ENCODE peak calls at places on chromosomes 12 and 14, in seven cellular contexts. One of them, this sample, is unnamed.
A peak's percentile ranks its signal among the peaks of the same experiment; 100 is the strongest.

GRCh38 chr14:90883782-90884181 is 67.6 kb upstream of the TTC7B start:
- DNase-seq in HCT116: no peak
- DNase-seq in BE2C: no peak
- DNase-seq in PC-3: no peak
- DNase-seq in kidney epithelial cell: no peak
- DNase-seq in naive thymus-derived CD4-positive, alpha-beta T cell: no peak
- DNase-seq in adrenal gland: no peak
- DNase-seq in this sample: peak; percentile 87

GRCh38 chr12:116924558-116925453 is 14.1 kb downstream of the FBXW8 start:
- DNase-seq in PC-3: peak; percentile 97
- DNase-seq in adrenal gland: no peak
- DNase-seq in BE2C: no peak
- DNase-seq in kidney epithelial cell: peak; percentile 70
- DNase-seq in HCT116: peak; percentile 44
- DNase-seq in naive thymus-derived CD4-positive, alpha-beta T cell: peak; percentile 84
- DNase-seq in this sample: peak; percentile 87

GRCh38 chr14:93481758-93482157 is 51.0 kb downstream of the UNC79 start:
- DNase-seq in adrenal gland: no peak
- DNase-seq in HCT116: no peak
- DNase-seq in BE2C: no peak
- DNase-seq in PC-3: no peak
- DNase-seq in kidney epithelial cell: no peak
- DNase-seq in naive thymus-derived CD4-positive, alpha-beta T cell: no peak
- DNase-seq in this sample: no peak

GRCh38 chr12:84397846-84398245 is 514.8 kb downstream of the SLC6A15 start:
- DNase-seq in kidney epithelial cell: no peak
- DNase-seq in HCT116: no peak
- DNase-seq in PC-3: no peak
- DNase-seq in BE2C: no peak
- DNase-seq in adrenal gland: no peak
- DNase-seq in naive thymus-derived CD4-positive, alpha-beta T cell: no peak
- DNase-seq in this sample: no peak

GRCh38 chr14:101733211-101733610 is 28.3 kb upstream of the PPP2R5C start:
- DNase-seq in HCT116: peak; percentile 21
- DNase-seq in kidney epithelial cell: no peak
- DNase-seq in naive thymus-derived CD4-positive, alpha-beta T cell: no peak
- DNase-seq in adrenal gland: no peak
- DNase-seq in PC-3: peak; percentile 77
- DNase-seq in BE2C: peak; percentile 56
- DNase-seq in this sample: peak; percentile 69

GRCh38 chr12:78392918-78393317 is 471.7 kb upstream of the SYT1 start:
- DNase-seq in BE2C: peak; percentile 27
- DNase-seq in kidney epithelial cell: no peak
- DNase-seq in PC-3: peak; percentile 56
- DNase-seq in adrenal gland: no peak
- DNase-seq in HCT116: no peak
- DNase-seq in naive thymus-derived CD4-positive, alpha-beta T cell: no peak
- DNase-seq in this sample: no peak

GRCh38 chr12:96361074-96361473 is 39.2 kb downstream of the CDK17 start:
- DNase-seq in HCT116: no peak
- DNase-seq in adrenal gland: no peak
- DNase-seq in naive thymus-derived CD4-positive, alpha-beta T cell: no peak
- DNase-seq in PC-3: no peak
- DNase-seq in BE2C: no peak
- DNase-seq in kidney epithelial cell: no peak
- DNase-seq in this sample: no peak

GRCh38 chr12:5718073-5718472 is 227.0 kb downstream of the ANO2 start:
- DNase-seq in PC-3: no peak
- DNase-seq in naive thymus-derived CD4-positive, alpha-beta T cell: no peak
- DNase-seq in BE2C: no peak
- DNase-seq in adrenal gland: no peak
- DNase-seq in HCT116: no peak
- DNase-seq in kidney epithelial cell: no peak
- DNase-seq in this sample: no peak

GRCh38 chr14:100436745-100437406 is 113.7 kb downstream of the SLC25A47 start:
- DNase-seq in naive thymus-derived CD4-positive, alpha-beta T cell: no peak
- DNase-seq in kidney epithelial cell: no peak
- DNase-seq in adrenal gland: no peak
- DNase-seq in HCT116: no peak
- DNase-seq in BE2C: no peak
- DNase-seq in PC-3: no peak
- DNase-seq in this sample: no peak

GRCh38 chr12:63151898-63152700 is 1.1 kb upstream of the AVPR1A start:
- DNase-seq in HCT116: peak; percentile 43
- DNase-seq in BE2C: peak; percentile 24
- DNase-seq in PC-3: peak; percentile 57
- DNase-seq in adrenal gland: peak; percentile 82
- DNase-seq in naive thymus-derived CD4-positive, alpha-beta T cell: no peak
- DNase-seq in kidney epithelial cell: peak; percentile 18
- DNase-seq in this sample: peak; percentile 44

GRCh38 chr12:57488397-57489156 is 709 bp downstream of the MARS1 start:
- DNase-seq in naive thymus-derived CD4-positive, alpha-beta T cell: no peak
- DNase-seq in kidney epithelial cell: no peak
- DNase-seq in BE2C: no peak
- DNase-seq in PC-3: no peak
- DNase-seq in HCT116: no peak
- DNase-seq in adrenal gland: no peak
- DNase-seq in this sample: no peak

GRCh38 chr12:48002773-48003218 is 1.5 kb downstream of the COL2A1 start:
- DNase-seq in BE2C: no peak
- DNase-seq in naive thymus-derived CD4-positive, alpha-beta T cell: no peak
- DNase-seq in kidney epithelial cell: no peak
- DNase-seq in HCT116: no peak
- DNase-seq in adrenal gland: no peak
- DNase-seq in PC-3: peak; percentile 25
- DNase-seq in this sample: peak; percentile 23

GRCh38 chr14:80298491-80299017 is 87.2 kb upstream of the DIO2 start:
- DNase-seq in BE2C: no peak
- DNase-seq in adrenal gland: no peak
- DNase-seq in naive thymus-derived CD4-positive, alpha-beta T cell: no peak
- DNase-seq in PC-3: no peak
- DNase-seq in HCT116: no peak
- DNase-seq in kidney epithelial cell: no peak
- DNase-seq in this sample: no peak

GRCh38 chr14:75497191-75497590 is 25.1 kb upstream of the BATF start:
- DNase-seq in HCT116: no peak
- DNase-seq in adrenal gland: peak; percentile 18
- DNase-seq in PC-3: no peak
- DNase-seq in kidney epithelial cell: no peak
- DNase-seq in naive thymus-derived CD4-positive, alpha-beta T cell: no peak
- DNase-seq in BE2C: no peak
- DNase-seq in this sample: no peak

GRCh38 chr12:76586764-76587395 is 27.3 kb upstream of the OSBPL8 start:
- DNase-seq in naive thymus-derived CD4-positive, alpha-beta T cell: peak; percentile 63
- DNase-seq in PC-3: peak; percentile 60
- DNase-seq in adrenal gland: peak; percentile 59
- DNase-seq in kidney epithelial cell: no peak
- DNase-seq in BE2C: peak; percentile 12
- DNase-seq in HCT116: peak; percentile 27
- DNase-seq in this sample: peak; percentile 48

GRCh38 chr12:10392394-10392930 is 2.6 kb upstream of the KLRK1 start:
- DNase-seq in PC-3: peak; percentile 85
- DNase-seq in naive thymus-derived CD4-positive, alpha-beta T cell: no peak
- DNase-seq in kidney epithelial cell: no peak
- DNase-seq in adrenal gland: peak; percentile 78
- DNase-seq in HCT116: peak; percentile 79
- DNase-seq in BE2C: no peak
- DNase-seq in this sample: peak; percentile 94

GRCh38 chr14:78022059-78022458 is 148.1 kb upstream of the NRXN3 start:
- DNase-seq in BE2C: peak; percentile 77
- DNase-seq in PC-3: peak; percentile 77
- DNase-seq in adrenal gland: peak; percentile 64
- DNase-seq in naive thymus-derived CD4-positive, alpha-beta T cell: no peak
- DNase-seq in HCT116: peak; percentile 67
- DNase-seq in kidney epithelial cell: no peak
- DNase-seq in this sample: peak; percentile 60

GRCh38 chr12:27995406-27995805 is 22.9 kb upstream of the PTHLH start:
- DNase-seq in adrenal gland: no peak
- DNase-seq in BE2C: no peak
- DNase-seq in naive thymus-derived CD4-positive, alpha-beta T cell: no peak
- DNase-seq in HCT116: no peak
- DNase-seq in PC-3: no peak
- DNase-seq in kidney epithelial cell: no peak
- DNase-seq in this sample: no peak

GRCh38 chr12:108635201-108635996 is 1.7 kb upstream of the SELPLG start:
- DNase-seq in BE2C: no peak
- DNase-seq in kidney epithelial cell: no peak
- DNase-seq in naive thymus-derived CD4-positive, alpha-beta T cell: peak; percentile 55
- DNase-seq in HCT116: no peak
- DNase-seq in adrenal gland: no peak
- DNase-seq in PC-3: no peak
- DNase-seq in this sample: no peak

GRCh38 chr12:120138366-120138765 is 21.8 kb upstream of the RAB35 start:
- DNase-seq in kidney epithelial cell: no peak
- DNase-seq in BE2C: no peak
- DNase-seq in naive thymus-derived CD4-positive, alpha-beta T cell: no peak
- DNase-seq in PC-3: no peak
- DNase-seq in adrenal gland: no peak
- DNase-seq in HCT116: no peak
- DNase-seq in this sample: no peak

GRCh38 chr12:120140603-120141002 is 24.1 kb upstream of the RAB35 start:
- DNase-seq in naive thymus-derived CD4-positive, alpha-beta T cell: no peak
- DNase-seq in kidney epithelial cell: no peak
- DNase-seq in adrenal gland: no peak
- DNase-seq in PC-3: no peak
- DNase-seq in BE2C: no peak
- DNase-seq in HCT116: no peak
- DNase-seq in this sample: no peak

GRCh38 chr12:120139958-120140357 is 23.4 kb upstream of the RAB35 start:
- DNase-seq in kidney epithelial cell: no peak
- DNase-seq in naive thymus-derived CD4-positive, alpha-beta T cell: no peak
- DNase-seq in HCT116: no peak
- DNase-seq in BE2C: no peak
- DNase-seq in adrenal gland: no peak
- DNase-seq in PC-3: peak; percentile 23
- DNase-seq in this sample: no peak

GRCh38 chr12:120136093-120136770 is 19.7 kb upstream of the RAB35 start:
- DNase-seq in adrenal gland: no peak
- DNase-seq in BE2C: no peak
- DNase-seq in HCT116: no peak
- DNase-seq in naive thymus-derived CD4-positive, alpha-beta T cell: no peak
- DNase-seq in kidney epithelial cell: no peak
- DNase-seq in PC-3: peak; percentile 58
- DNase-seq in this sample: no peak

DNA sequence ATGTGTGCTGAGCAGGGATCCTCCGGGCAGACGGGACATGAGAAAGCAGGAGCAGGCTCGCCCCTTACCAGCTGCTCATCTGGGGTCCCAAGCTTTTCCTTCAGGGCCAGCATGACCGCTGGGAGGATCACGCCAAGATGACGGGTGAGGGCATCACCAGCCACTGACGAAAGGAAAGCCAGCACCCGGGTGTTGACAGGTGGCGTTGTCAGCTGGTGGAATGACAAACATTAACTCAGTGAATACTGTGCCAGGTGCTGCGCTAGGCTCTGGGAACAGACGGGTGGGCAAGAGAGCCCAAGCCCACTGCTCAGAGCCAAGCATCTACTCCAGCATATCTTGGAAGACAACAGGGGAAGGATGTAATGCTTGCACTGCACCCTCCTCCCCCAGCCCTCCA is 21.3 kb upstream of the RAB35 start:
- DNase-seq in HCT116: no peak
- DNase-seq in PC-3: no peak
- DNase-seq in kidney epithelial cell: no peak
- DNase-seq in naive thymus-derived CD4-positive, alpha-beta T cell: no peak
- DNase-seq in adrenal gland: no peak
- DNase-seq in BE2C: no peak
- DNase-seq in this sample: no peak
- H3K36me3 ChIP-seq in HCT116: peaks cover 68% of the 10 kb centered on the region
- H3K36me3 ChIP-seq in PC-3: peaks cover 90% of the 10 kb centered on the region
- H3K36me3 ChIP-seq in kidney epithelial cell: peaks cover 12% of the 10 kb centered on the region
- H3K36me3 ChIP-seq in naive thymus-derived CD4-positive, alpha-beta T cell: peaks cover 33% of the 10 kb centered on the region
- H3K36me3 ChIP-seq in adrenal gland: peaks cover 100% of the 10 kb centered on the region
- H3K36me3 ChIP-seq in BE2C: peaks cover 97% of the 10 kb centered on the region
- H3K36me3 ChIP-seq in this sample: peaks cover 54% of the 10 kb centered on the region

DNA sequence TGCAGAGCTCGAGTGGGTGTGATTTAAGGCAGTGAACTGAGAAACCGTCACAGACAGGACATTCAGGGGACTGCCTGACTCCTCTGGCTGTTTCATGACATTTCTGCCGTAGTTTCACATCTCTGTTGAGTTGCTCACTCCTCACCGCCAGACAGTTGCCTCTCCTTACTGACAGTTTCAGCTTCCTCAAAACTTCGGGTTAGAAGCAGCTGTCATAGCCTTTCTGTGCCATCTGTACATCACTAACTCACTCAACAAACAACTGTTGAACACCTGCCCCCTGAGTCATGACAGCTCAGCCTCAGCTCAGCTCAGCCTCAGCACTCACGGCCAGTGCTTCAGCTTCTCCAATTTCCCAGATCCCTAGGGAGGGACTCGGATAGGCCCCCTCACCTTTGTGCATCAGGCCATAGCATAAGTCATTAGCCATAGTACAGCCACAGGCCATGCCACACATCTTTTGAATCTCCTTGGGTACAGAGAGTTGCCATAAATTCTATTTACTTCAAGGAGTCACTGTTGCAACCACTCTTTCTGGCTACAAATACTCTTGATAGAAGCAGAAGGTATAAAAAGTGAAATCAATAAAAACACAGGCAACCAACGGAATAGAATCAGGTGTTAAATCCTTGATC is 6.2 kb upstream of the SLC15A4 start:
- DNase-seq in kidney epithelial cell: no peak
- DNase-seq in HCT116: no peak
- DNase-seq in PC-3: peak; percentile 66
- DNase-seq in naive thymus-derived CD4-positive, alpha-beta T cell: no peak
- DNase-seq in adrenal gland: no peak
- DNase-seq in BE2C: no peak
- DNase-seq in this sample: peak; percentile 5
- H3K36me3 ChIP-seq in kidney epithelial cell: no peaks in the 10 kb centered on the region
- H3K36me3 ChIP-seq in HCT116: no peaks in the 10 kb centered on the region
- H3K36me3 ChIP-seq in PC-3: no peaks in the 10 kb centered on the region
- H3K36me3 ChIP-seq in naive thymus-derived CD4-positive, alpha-beta T cell: no peaks in the 10 kb centered on the region
- H3K36me3 ChIP-seq in adrenal gland: no peaks in the 10 kb centered on the region
- H3K36me3 ChIP-seq in BE2C: no peaks in the 10 kb centered on the region
- H3K36me3 ChIP-seq in this sample: no peaks in the 10 kb centered on the region

GRCh38 chr12:904010-904414 is 45.5 kb downstream of the RAD52 start:
- DNase-seq in HCT116: no peak
- DNase-seq in BE2C: no peak
- DNase-seq in kidney epithelial cell: no peak
- DNase-seq in PC-3: no peak
- DNase-seq in naive thymus-derived CD4-positive, alpha-beta T cell: no peak
- DNase-seq in adrenal gland: no peak
- DNase-seq in this sample: no peak
- H3K36me3 ChIP-seq in HCT116: peaks cover 34% of the 10 kb centered on the region
- H3K36me3 ChIP-seq in BE2C: peaks cover 85% of the 10 kb centered on the region
- H3K36me3 ChIP-seq in kidney epithelial cell: peaks cover 4% of the 10 kb centered on the region
- H3K36me3 ChIP-seq in PC-3: peaks cover 45% of the 10 kb centered on the region
- H3K36me3 ChIP-seq in naive thymus-derived CD4-positive, alpha-beta T cell: peaks cover 58% of the 10 kb centered on the region
- H3K36me3 ChIP-seq in adrenal gland: peaks cover 85% of the 10 kb centered on the region
- H3K36me3 ChIP-seq in this sample: peaks cover 26% of the 10 kb centered on the region

GRCh38 chr12:122473543-122474323 is 27.0 kb downstream of the ZCCHC8 start:
- DNase-seq in PC-3: no peak
- DNase-seq in BE2C: no peak
- DNase-seq in naive thymus-derived CD4-positive, alpha-beta T cell: no peak
- DNase-seq in adrenal gland: peak; percentile 53
- DNase-seq in kidney epithelial cell: no peak
- DNase-seq in HCT116: no peak
- DNase-seq in this sample: peak; percentile 53
- H3K36me3 ChIP-seq in PC-3: peaks cover 48% of the 10 kb centered on the region
- H3K36me3 ChIP-seq in BE2C: peaks cover 53% of the 10 kb centered on the region
- H3K36me3 ChIP-seq in naive thymus-derived CD4-positive, alpha-beta T cell: no peaks in the 10 kb centered on the region
- H3K36me3 ChIP-seq in adrenal gland: peaks cover 64% of the 10 kb centered on the region
- H3K36me3 ChIP-seq in kidney epithelial cell: peaks cover 2% of the 10 kb centered on the region
- H3K36me3 ChIP-seq in HCT116: peaks cover 22% of the 10 kb centered on the region
- H3K36me3 ChIP-seq in this sample: peaks cover 21% of the 10 kb centered on the region